ENCODE peak calls at places on chromosome 9, in four cellular contexts. W is heart left ventricle, O is H7, S is SK-N-SH. H is an unnamed sample. For H3K27me3, the result is how much of the 10 kb centered on the place peaks cover.

GRCh38 chr9:13278023-13278367 is 1.5 kb downstream of the MPDZ start:
- DNase-seq in W (no peak), O (no peak), S (no peak), H (no peak)

GRCh38 chr9:75964431-75964830 is 74.0 kb downstream of the PCSK5 start:
- DNase-seq in W (no peak), O (no peak), S (no peak), H (no peak)

GRCh38 chr9:70003786-70004185 is 39.9 kb upstream of the MAMDC2 start:
- DNase-seq in W (no peak), O (no peak), S (no peak), H (no peak)

GRCh38 chr9:70488098-70488792 is 73.8 kb upstream of the KLF9 start:
- DNase-seq in W (no peak), O (no peak), S (no peak), H (no peak)

GRCh38 chr9:108637340-108637739 is 218.4 kb downstream of the ACTL7B start:
- DNase-seq in W (no peak), O (no peak), S (no peak), H (no peak)

GRCh38 chr9:14301582-14301981 is 12.4 kb downstream of the NFIB start:
- DNase-seq in W (no peak), O (no peak), S (no peak), H (no peak)

GRCh38 chr9:136100700-136101614 is 5.9 kb upstream of the NACC2 start:
- DNase-seq in W (no peak), O (peak), S (no peak), H (peak)

GRCh38 chr9:33446507-33447403 is 638 bp downstream of the AQP3 start:
- DNase-seq in W (peak), O (no peak), S (peak), H (no peak)

GRCh38 chr9:72615931-72616330 is 94.5 kb downstream of the TMC1 start:
- DNase-seq in W (no peak), O (no peak), S (no peak), H (no peak)

GRCh38 chr9:74960548-74960947 is 7.8 kb upstream of the C9orf40 start:
- DNase-seq in W (no peak), O (no peak), S (no peak), H (no peak)

GRCh38 chr9:22240619-22241018 is 206.0 kb upstream of the DMRTA1 start:
- DNase-seq in W (no peak), O (no peak), S (no peak), H (no peak)

GRCh38 chr9:127489471-127490115 is 38.3 kb downstream of the LRSAM1 start:
- DNase-seq in W (no peak), O (peak), S (peak), H (no peak)

GRCh38 chr9:2039294-2040180 is 24.4 kb downstream of the SMARCA2 start:
- DNase-seq in W (peak), O (peak), S (no peak), H (no peak)

GRCh38 chr9:7965091-7965490 is 165.5 kb upstream of the DMAC1 start:
- DNase-seq in W (no peak), O (no peak), S (no peak), H (no peak)

GRCh38 chr9:76521244-76521673 is 62.3 kb downstream of the GCNT1 start:
- DNase-seq in W (no peak), O (no peak), S (no peak), H (no peak)

DNA sequence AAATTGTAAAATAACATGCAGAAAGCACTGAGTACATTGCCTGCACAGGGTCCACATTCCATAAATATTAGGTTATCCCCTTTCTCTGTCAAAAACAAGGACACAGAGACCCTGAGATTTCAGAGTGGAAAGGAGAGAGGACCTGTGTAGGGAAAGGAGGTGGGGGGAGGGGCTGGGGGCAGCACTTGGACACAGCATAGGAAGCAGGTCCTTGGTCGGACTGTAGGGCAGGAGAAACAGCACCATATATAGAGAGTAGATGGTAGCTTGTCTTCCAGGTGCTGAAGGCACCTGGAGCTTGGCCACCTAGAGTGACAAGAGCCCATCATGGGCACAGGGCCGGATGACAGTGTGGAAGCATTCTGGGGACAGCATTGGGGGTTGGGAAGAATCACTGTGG is 2.4 kb downstream of the TPM2 start:
- DNase-seq in W (no peak), O (peak), S (no peak), H (no peak)
- H3K4me3 ChIP-seq in W (no peak), O (no peak), S (no peak), H (no peak)

GRCh38 chr9:93818795-93819472 is 136.2 kb downstream of the BARX1 start:
- DNase-seq in W (no peak), O (peak), S (peak), H (no peak)
- H3K27me3 ChIP-seq in W (under half), O (under half), S (under half), H (under half)

GRCh38 chr9:5561828-5562488 is 51.6 kb downstream of the PDCD1LG2 start:
- DNase-seq in W (no peak), O (no peak), S (no peak), H (no peak)
- H3K4me3 ChIP-seq in W (no peak), O (no peak), S (no peak), H (no peak)

GRCh38 chr9:79145442-79145841 is 426.3 kb upstream of the TLE4 start:
- DNase-seq in W (no peak), O (no peak), S (no peak), H (no peak)
- H3K27me3 ChIP-seq in W (under half), O (under half), S (under half), H (under half)

GRCh38 chr9:35906923-35907699 is 1.1 kb downstream of the HRCT1 start:
- DNase-seq in W (peak), O (peak), S (no peak), H (no peak)
- H3K4me3 ChIP-seq in W (peak), O (no peak), S (no peak), H (no peak)

GRCh38 chr9:126205260-126205659 is 121.4 kb upstream of the MVB12B start:
- DNase-seq in W (no peak), O (peak), S (peak), H (no peak)

GRCh38 chr9:126208359-126208758 is 118.3 kb upstream of the MVB12B start:
- DNase-seq in W (no peak), O (no peak), S (no peak), H (no peak)

GRCh38 chr9:126206099-126206498 is 120.5 kb upstream of the MVB12B start:
- DNase-seq in W (no peak), O (no peak), S (peak), H (no peak)

GRCh38 chr9:126204708-126205225 is 121.9 kb upstream of the MVB12B start:
- DNase-seq in W (no peak), O (no peak), S (no peak), H (no peak)

GRCh38 chr9:126207256-126207655 is 119.4 kb upstream of the MVB12B start:
- DNase-seq in W (no peak), O (no peak), S (no peak), H (no peak)
- H3K27me3 ChIP-seq in W (under half), O (under half), S (under half), H (under half)

GRCh38 chr9:711761-712523 is 129.6 kb upstream of the DMRT1 start:
- DNase-seq in W (no peak), O (no peak), S (no peak), H (no peak)
- H3K4me3 ChIP-seq in W (no peak), O (no peak), S (no peak), H (no peak)